ENCODE peak calls at places on chromosomes 3 and 15, in ten cellular contexts. S is stimulated activated CD8-positive, alpha-beta memory T cell treated with anti-CD3 and anti-CD28 coated beads, Interleukin-2, amount 100 ng/mL, for 48 hours; U is activated CD4-positive, alpha-beta T cell treated with anti-CD3 and anti-CD28 coated beads, Interleukin-2, amount 50 U/mL, for 24 hours; V is COLO829; L is T-cell; I is neural progenitor cell; Z is naive thymus-derived CD4-positive, alpha-beta T cell; N is H1; B is GM18507; F is G401. G is an unnamed sample.

GRCh38 chr3:150545419-150546225 is 674 bp downstream of the SERP1 start:
- DNase-seq in F (peak; percentile 48), I (peak; percentile 11), S (peak; percentile 27), Z (no peak), L (peak; percentile 48), B (peak; percentile 2), V (no peak), N (no peak), U (no peak), G (peak; percentile 57)

GRCh38 chr3:170622369-170623159 is 36.7 kb upstream of the SLC7A14 start:
- DNase-seq in I (no peak), B (no peak), Z (no peak), L (no peak), S (no peak), N (no peak), U (no peak), F (no peak), V (no peak), G (no peak)

GRCh38 chr3:128549283-128550112 is 56.5 kb upstream of the GATA2 start:
- DNase-seq in Z (no peak), I (no peak), F (no peak), V (no peak), L (no peak), U (no peak), N (no peak), S (no peak), B (no peak), G (no peak)

GRCh38 chr3:42129014-42129953 is 38.1 kb downstream of the TRAK1 start:
- DNase-seq in V (no peak), N (no peak), F (peak; percentile 76), S (no peak), L (no peak), B (no peak), Z (no peak), U (no peak), I (no peak), G (no peak)

GRCh38 chr3:37814547-37814946 is 47.1 kb upstream of the CTDSPL start:
- DNase-seq in U (no peak), L (no peak), Z (no peak), V (peak; percentile 23), S (no peak), B (no peak), F (no peak), N (no peak), I (peak; percentile 23), G (no peak)

GRCh38 chr3:86990171-86990733 is 697 bp downstream of the VGLL3 start:
- DNase-seq in V (no peak), L (no peak), S (no peak), F (no peak), I (no peak), N (peak; percentile 78), Z (no peak), B (no peak), U (no peak), G (no peak)

GRCh38 chr15:92071030-92071644 is 217.6 kb downstream of the SLCO3A1 start:
- DNase-seq in U (no peak), Z (no peak), I (no peak), L (no peak), B (no peak), N (no peak), F (no peak), V (no peak), S (no peak), G (no peak)

GRCh38 chr3:159929181-159929893 is 59.3 kb upstream of the IL12A start:
- DNase-seq in V (peak; percentile 35), S (no peak), B (peak; percentile 18), U (no peak), Z (no peak), F (peak; percentile 7), L (no peak), I (no peak), N (no peak), G (no peak)

GRCh38 chr3:114231616-114232015 is 5.8 kb downstream of the ZNF80 start:
- DNase-seq in B (no peak), L (peak; percentile 65), V (no peak), F (no peak), U (no peak), S (no peak), Z (peak; percentile 46), N (no peak), I (no peak), G (peak; percentile 43)

GRCh38 chr3:16300881-16301359 is 35.9 kb downstream of the OXNAD1 start:
- DNase-seq in L (peak; percentile 70), F (no peak), Z (peak; percentile 83), S (no peak), N (no peak), B (no peak), V (no peak), I (no peak), U (no peak), G (peak; percentile 44)

GRCh38 chr3:194396897-194397756 is 1.9 kb downstream of the GP5 start:
- DNase-seq in F (no peak), Z (peak; percentile 66), U (no peak), N (no peak), S (no peak), I (no peak), B (no peak), L (peak; percentile 67), V (no peak), G (peak; percentile 11)

GRCh38 chr15:49239105-49239504 is 69.1 kb downstream of the GALK2 start:
- DNase-seq in B (no peak), L (no peak), N (no peak), I (no peak), U (no peak), V (no peak), S (no peak), Z (no peak), F (no peak), G (no peak)

GRCh38 chr3:111769110-111769509 is 90.0 kb upstream of the PHLDB2 start:
- DNase-seq in N (no peak), F (no peak), I (no peak), S (no peak), U (no peak), B (no peak), L (no peak), Z (no peak), V (no peak), G (no peak)

GRCh38 chr15:92822216-92823144 is 77.6 kb upstream of the CHD2 start:
- DNase-seq in F (peak; percentile 52), S (no peak), U (no peak), B (no peak), V (no peak), L (no peak), I (peak; percentile 59), Z (no peak), N (no peak), G (no peak)

GRCh38 chr3:42094128-42094527 is 3.0 kb downstream of the TRAK1 start:
- DNase-seq in I (no peak), B (no peak), S (no peak), F (no peak), N (no peak), Z (no peak), L (no peak), U (no peak), V (no peak), G (no peak)

GRCh38 chr3:159191454-159191853 is 389.6 kb downstream of the MFSD1 start:
- DNase-seq in V (peak; percentile 81), I (no peak), U (no peak), N (no peak), B (no peak), L (no peak), S (no peak), Z (no peak), F (no peak), G (no peak)

GRCh38 chr3:140822381-140823047 is 119.1 kb upstream of the SLC25A36 start:
- DNase-seq in B (no peak), V (no peak), I (no peak), S (no peak), N (no peak), F (no peak), Z (no peak), L (no peak), U (no peak), G (no peak)